ENCODE peak calls at places on chromosomes 7 and 10, in six cellular contexts. S is HepG2, X is GM23248, K is lower lobe of right lung, N is heart left ventricle, G is tibial nerve. J is an unnamed sample.

GRCh38 chr10:50635286-50635685 is 11.5 kb upstream of the SGMS1 start:
- DNase-seq in S (no peak), N (no peak), K (no peak), X (peak), G (no peak), J (no peak)

GRCh38 chr10:99507265-99507664 is 25.5 kb upstream of the NKX2-3 start:
- DNase-seq in G (no peak), S (no peak), N (no peak), K (no peak), X (no peak), J (no peak)

GRCh38 chr7:123847868-123848267 is 2.9 kb downstream of the HYAL4 start:
- DNase-seq in N (no peak), S (no peak), K (no peak), G (no peak), X (no peak), J (no peak)

GRCh38 chr10:53122265-53122664 is 349.7 kb upstream of the MBL2 start:
- DNase-seq in G (no peak), X (no peak), S (no peak), N (no peak), K (no peak), J (no peak)

GRCh38 chr7:157760004-157760730 is 423.4 kb downstream of the DNAJB6 start:
- DNase-seq in K (no peak), X (no peak), G (no peak), N (no peak), S (no peak), J (no peak)

GRCh38 chr7:75055830-75056431 is 17.7 kb downstream of the RCC1L start:
- DNase-seq in N (no peak), S (no peak), X (peak), G (no peak), K (no peak), J (no peak)

GRCh38 chr10:54983255-54983654 is 182.2 kb upstream of the PCDH15 start:
- DNase-seq in X (no peak), N (no peak), S (no peak), G (no peak), K (no peak), J (no peak)

GRCh38 chr7:22594020-22594419 is 94.0 kb upstream of the STEAP1B start:
- DNase-seq in N (no peak), X (no peak), G (no peak), K (no peak), S (peak), J (no peak)

GRCh38 chr7:2773608-2774007 is 70.5 kb downstream of the GNA12 start:
- DNase-seq in S (no peak), X (no peak), N (no peak), K (no peak), G (no peak), J (no peak)

GRCh38 chr7:112383671-112384417 is 66.4 kb upstream of the IFRD1 start:
- DNase-seq in K (no peak), X (peak), S (no peak), G (no peak), N (no peak), J (peak)

GRCh38 chr10:29157321-29157720 is 131.5 kb upstream of the LYZL1 start:
- DNase-seq in X (no peak), G (no peak), S (no peak), K (no peak), N (no peak), J (no peak)

GRCh38 chr10:76456190-76456589 is 1024.8 kb downstream of the LRMDA start:
- DNase-seq in K (no peak), N (peak), S (no peak), X (peak), G (no peak), J (no peak)

GRCh38 chr10:99834410-99834809 is 52.0 kb downstream of the ABCC2 start:
- DNase-seq in X (peak), N (no peak), G (no peak), S (peak), K (no peak), J (no peak)

GRCh38 chr7:151088019-151088855 is 2.0 kb downstream of the AGAP3 start:
- DNase-seq in S (no peak), K (no peak), X (peak), G (no peak), N (no peak), J (no peak)

GRCh38 chr7:38321515-38321944 is 48.1 kb upstream of the TARP start:
- DNase-seq in G (no peak), X (peak), N (no peak), K (peak), S (no peak), J (no peak)

GRCh38 chr10:58568428-58568935 is 55.8 kb downstream of the BICC1 start:
- DNase-seq in N (no peak), X (no peak), G (no peak), S (no peak), K (no peak), J (no peak)

GRCh38 chr10:101450277-101451080 is 96.5 kb downstream of the BTRC start:
- DNase-seq in S (no peak), N (no peak), K (no peak), X (no peak), G (no peak), J (no peak)

GRCh38 chr10:98168766-98169165 is 34.3 kb downstream of the R3HCC1L start:
- DNase-seq in X (no peak), N (no peak), G (no peak), S (no peak), K (no peak), J (no peak)

GRCh38 chr10:46228076-46229071 is 58.4 kb upstream of the ANTXRL start:
- DNase-seq in X (peak), N (peak), G (peak), S (peak), K (peak), J (peak)

GRCh38 chr7:116305485-116306408 is 95.4 kb downstream of the TES start:
- DNase-seq in K (no peak), N (no peak), S (peak), G (no peak), X (no peak), J (no peak)

GRCh38 chr10:91090761-91091529 is 129.5 kb upstream of the PCGF5 start:
- DNase-seq in K (no peak), G (no peak), N (no peak), S (peak), X (peak), J (peak)

GRCh38 chr7:79461660-79462059 is 8.2 kb upstream of the MAGI2 start:
- DNase-seq in S (peak), N (no peak), K (no peak), G (no peak), X (peak), J (no peak)

GRCh38 chr7:102292813-102293798 is 6.4 kb downstream of the SH2B2 start:
- DNase-seq in N (no peak), X (peak), G (no peak), K (no peak), S (no peak), J (no peak)

GRCh38 chr7:40758590-40758989 is 623.8 kb downstream of the SUGCT start:
- DNase-seq in S (no peak), K (no peak), X (no peak), N (no peak), G (no peak), J (peak)

GRCh38 chr7:47039899-47040298 is 542.0 kb downstream of the TNS3 start:
- DNase-seq in X (peak), G (no peak), N (peak), S (no peak), K (no peak), J (no peak)

GRCh38 chr7:130379551-130380120 is 658 bp upstream of the CPA1 start:
- DNase-seq in N (no peak), S (no peak), X (no peak), G (no peak), K (no peak), J (no peak)

GRCh38 chr10:102714621-102715455 is at the start of gene SFXN2:
- DNase-seq in G (no peak), X (peak), N (peak), K (peak), S (no peak), J (peak)

GRCh38 chr7:101172005-101172853 is 6.9 kb upstream of the VGF start:
- DNase-seq in X (no peak), N (no peak), K (no peak), G (no peak), S (no peak), J (no peak)

GRCh38 chr7:39534599-39534998 is 31.6 kb upstream of the YAE1 start:
- DNase-seq in S (no peak), G (no peak), N (no peak), X (no peak), K (no peak), J (no peak)

GRCh38 chr7:516606-517456 is 2.8 kb downstream of the PDGFA start:
- DNase-seq in S (peak), X (peak), K (no peak), N (peak), G (no peak), J (no peak)

GRCh38 chr7:97418312-97418711 is 300.8 kb downstream of the SDHAF3 start:
- DNase-seq in N (no peak), K (no peak), G (no peak), X (no peak), S (no peak), J (peak)

GRCh38 chr7:66283003-66283920 is 78.1 kb downstream of the TPST1 start:
- DNase-seq in N (no peak), K (no peak), G (no peak), S (no peak), X (peak), J (peak)

DNA sequence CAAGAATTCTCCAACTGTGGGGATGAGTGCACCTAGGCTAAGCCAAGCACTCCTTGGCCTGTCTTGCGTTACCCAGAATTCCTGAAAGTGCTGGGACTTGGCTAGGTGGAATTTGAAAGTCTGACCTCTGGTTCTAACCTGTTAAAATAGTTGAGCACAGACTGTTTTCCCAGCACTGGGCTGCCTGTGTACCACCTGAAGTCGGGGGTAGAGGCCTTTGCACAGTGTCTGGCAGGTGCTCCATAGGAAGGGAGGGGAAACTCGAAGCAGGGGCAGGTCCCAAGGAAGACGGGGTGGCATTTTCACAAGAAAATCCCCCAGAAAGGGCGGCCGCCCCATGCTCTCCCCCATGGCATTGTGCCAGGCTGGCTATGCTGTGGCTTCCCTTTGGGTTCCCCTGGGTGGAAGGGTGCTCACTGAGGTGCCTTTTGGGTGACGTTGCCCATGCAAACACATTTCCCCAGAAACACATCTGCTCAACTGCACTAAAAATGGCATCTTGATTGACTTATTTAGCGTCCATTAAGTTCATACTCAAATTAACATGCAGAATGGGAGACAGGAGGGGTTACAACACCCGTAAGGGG is 62.9 kb downstream of the SYPL1 start:
- DNase-seq in S (no peak), N (no peak), X (no peak), K (no peak), G (no peak), J (no peak)
- H3K4me3 ChIP-seq in S (no peak), N (no peak), X (no peak), K (no peak), G (no peak), J (no peak)

DNA sequence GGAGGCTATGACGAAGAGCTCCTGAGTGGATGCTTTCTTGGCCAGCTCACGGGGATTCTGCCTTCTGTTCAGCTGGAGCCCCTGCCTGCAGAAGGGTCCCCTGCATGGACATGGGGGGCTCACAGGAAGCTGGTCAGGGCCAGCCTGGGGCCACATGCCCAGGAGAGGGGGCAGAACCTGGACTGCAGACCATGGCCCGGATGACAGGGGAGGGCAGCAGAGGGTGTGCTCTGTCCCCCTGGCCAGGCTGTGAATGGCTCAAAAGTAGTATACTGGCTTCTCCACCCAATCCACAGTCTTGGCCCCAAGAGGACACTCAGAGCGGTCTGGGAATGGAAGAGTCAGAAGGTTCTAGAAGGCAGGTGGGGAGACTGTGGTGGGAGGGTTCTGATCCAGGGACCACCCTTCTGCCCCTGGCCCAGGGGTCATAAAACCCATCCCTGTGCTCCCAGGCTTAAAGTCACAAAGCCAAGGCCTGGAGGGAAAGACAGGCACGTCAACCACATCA is 40.3 kb downstream of the PPIF start:
- DNase-seq in K (no peak), G (no peak), N (no peak), X (no peak), S (no peak), J (no peak)
- H3K27ac ChIP-seq in K (no peak), G (peak), N (no peak), X (no peak), S (no peak), J (no peak)

GRCh38 chr10:59905735-59906416 is 480 bp downstream of the CCDC6 start:
- DNase-seq in K (peak), S (no peak), N (peak), X (no peak), G (no peak), J (no peak)

GRCh38 chr10:59906417-59907202 is at the start of gene CCDC6:
- DNase-seq in K (peak), X (peak), G (peak), N (peak), S (peak), J (peak)

GRCh38 chr10:59907918-59908807 is 1.8 kb upstream of the CCDC6 start:
- DNase-seq in X (peak), K (peak), G (peak), S (no peak), N (peak), J (peak)

GRCh38 chr10:59907537-59907917 is 1.2 kb upstream of the CCDC6 start:
- DNase-seq in S (no peak), G (no peak), N (no peak), X (no peak), K (no peak), J (peak)

DNA sequence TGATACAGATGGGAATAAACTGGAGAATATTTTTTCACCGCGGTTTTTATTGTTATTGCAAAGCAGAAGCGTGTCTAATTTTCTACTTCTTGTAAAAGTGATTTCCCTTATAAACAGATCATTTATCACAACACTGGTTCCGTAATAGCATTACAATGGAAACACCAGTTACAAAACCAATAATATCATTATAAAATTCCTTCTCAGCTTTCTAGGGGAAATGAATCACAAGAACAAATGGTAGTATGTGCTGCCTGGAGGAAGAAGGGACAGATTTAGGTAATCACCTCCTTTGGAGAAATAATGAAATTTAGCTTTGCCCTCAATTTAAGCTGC is 2.4 kb upstream of the CCDC6 start:
- DNase-seq in K (no peak), G (no peak), N (no peak), X (no peak), S (no peak), J (no peak)
- H3K4me3 ChIP-seq in K (peak), G (peak), N (peak), X (peak), S (no peak), J (peak)

GRCh38 chr10:71300555-71301370 is 18.3 kb upstream of the SLC29A3 start:
- DNase-seq in G (no peak), N (no peak), X (no peak), K (peak), S (no peak), J (no peak)
- H3K27ac ChIP-seq in G (no peak), N (no peak), X (no peak), K (no peak), S (no peak), J (no peak)

DNA sequence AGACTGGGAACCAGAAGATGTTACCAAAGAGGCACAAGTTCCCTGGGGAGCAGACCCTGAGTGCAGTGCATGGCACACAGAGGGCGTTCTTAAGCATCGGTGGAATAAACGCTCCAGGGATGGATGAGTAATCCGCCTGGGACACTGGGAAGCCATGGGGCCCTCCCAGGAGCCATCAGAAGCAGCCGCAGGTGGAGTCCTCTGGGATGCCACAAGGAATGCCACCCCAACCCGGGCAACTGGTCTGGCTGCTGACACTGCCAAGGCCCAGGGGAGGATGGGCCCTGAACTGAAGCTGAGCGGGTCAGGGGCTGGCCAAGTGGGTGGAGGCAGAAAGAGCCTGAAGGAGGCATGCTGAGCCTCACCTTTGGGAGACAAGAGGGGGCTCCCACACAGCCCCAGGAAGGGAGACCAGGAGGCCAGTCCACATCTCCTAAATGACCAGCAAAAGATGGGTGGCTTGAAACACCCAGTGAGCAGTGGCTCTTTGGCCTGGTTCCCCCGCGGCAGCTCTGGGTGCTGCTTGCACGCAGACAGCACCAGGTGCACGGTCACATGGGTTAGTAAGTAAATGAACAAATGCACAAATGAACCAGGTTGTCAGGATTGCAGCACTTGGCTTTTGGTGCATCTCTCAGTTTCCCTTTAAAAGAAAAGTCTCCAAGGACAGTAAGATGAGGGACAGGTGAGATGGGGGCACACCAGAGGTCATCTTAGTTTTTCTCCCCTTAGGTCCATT is 141.3 kb upstream of the ZMIZ1 start:
- DNase-seq in S (no peak), N (no peak), K (no peak), X (no peak), G (no peak), J (no peak)
- H3K4me3 ChIP-seq in S (no peak), N (no peak), K (no peak), X (no peak), G (no peak), J (no peak)

DNA sequence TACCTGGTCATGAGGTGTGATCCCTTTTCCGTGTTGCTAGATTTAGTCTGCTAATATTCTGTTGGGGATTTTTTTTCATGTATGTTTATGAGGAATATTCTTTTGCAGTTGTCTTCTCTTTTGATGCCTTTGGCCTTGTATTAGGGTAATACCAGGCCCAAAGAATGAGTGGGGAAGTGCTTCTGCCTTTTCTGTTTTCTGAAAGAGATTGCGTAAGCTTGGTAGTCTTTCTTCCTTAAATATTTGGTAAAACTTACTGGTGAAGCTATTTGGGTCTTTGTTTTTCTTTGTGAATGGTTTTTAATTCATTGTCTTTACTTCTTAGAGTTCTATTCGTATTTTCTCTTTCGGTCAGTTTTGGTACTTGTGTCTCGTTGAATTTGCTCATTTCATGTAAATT is 51.1 kb downstream of the SHH start:
- DNase-seq in G (no peak), K (no peak), S (no peak), N (no peak), X (no peak), J (no peak)
- H3K27ac ChIP-seq in G (no peak), K (no peak), S (no peak), N (no peak), X (no peak), J (no peak)

GRCh38 chr7:142716596-142716995 is 32.7 kb upstream of the PRSS1 start:
- DNase-seq in G (no peak), S (no peak), N (no peak), K (no peak), X (no peak), J (no peak)
- H3K4me3 ChIP-seq in G (no peak), S (no peak), N (no peak), K (no peak), X (no peak), J (no peak)